ENCODE peak calls at places on chromosomes 3 and 15, in six cellular contexts. One of them, this sample, is unnamed.
A peak's percentile ranks its signal among the peaks of the same experiment; 100 is the strongest.

GRCh38 chr15:95875141-95875643 is 455.3 kb upstream of the NR2F2 start:
- DNase-seq in upper lobe of left lung: no peak
- DNase-seq in sigmoid colon: no peak
- DNase-seq in HS-27A: peak; percentile 73
- DNase-seq in AG04450: no peak
- DNase-seq in GM03348: peak; percentile 16
- DNase-seq in this sample: peak; percentile 83

GRCh38 chr3:129623447-129624118 is 17.1 kb upstream of the PLXND1 start:
- DNase-seq in upper lobe of left lung: peak; percentile 88
- DNase-seq in sigmoid colon: peak; percentile 80
- DNase-seq in HS-27A: no peak
- DNase-seq in AG04450: no peak
- DNase-seq in GM03348: no peak
- DNase-seq in this sample: no peak

GRCh38 chr3:18440053-18440768 is 15.1 kb upstream of the SATB1 start:
- DNase-seq in upper lobe of left lung: no peak
- DNase-seq in sigmoid colon: no peak
- DNase-seq in HS-27A: no peak
- DNase-seq in AG04450: no peak
- DNase-seq in GM03348: peak; percentile 20
- DNase-seq in this sample: peak; percentile 37

GRCh38 chr15:88131937-88132336 is 124.6 kb downstream of the NTRK3 start:
- DNase-seq in upper lobe of left lung: no peak
- DNase-seq in sigmoid colon: no peak
- DNase-seq in HS-27A: no peak
- DNase-seq in AG04450: no peak
- DNase-seq in GM03348: no peak
- DNase-seq in this sample: no peak

GRCh38 chr3:149538371-149538770 is 63.9 kb downstream of the TM4SF4 start:
- DNase-seq in upper lobe of left lung: no peak
- DNase-seq in sigmoid colon: no peak
- DNase-seq in HS-27A: no peak
- DNase-seq in AG04450: no peak
- DNase-seq in GM03348: no peak
- DNase-seq in this sample: no peak

GRCh38 chr15:40246496-40247275 is 7.8 kb downstream of the PAK6 start:
- DNase-seq in upper lobe of left lung: peak; percentile 6
- DNase-seq in sigmoid colon: peak; percentile 56
- DNase-seq in HS-27A: no peak
- DNase-seq in AG04450: no peak
- DNase-seq in GM03348: no peak
- DNase-seq in this sample: no peak

GRCh38 chr3:30286811-30287210 is 319.6 kb upstream of the TGFBR2 start:
- DNase-seq in upper lobe of left lung: no peak
- DNase-seq in sigmoid colon: no peak
- DNase-seq in HS-27A: no peak
- DNase-seq in AG04450: no peak
- DNase-seq in GM03348: no peak
- DNase-seq in this sample: no peak

GRCh38 chr3:22685598-22685997 is 517.5 kb upstream of the UBE2E2 start:
- DNase-seq in upper lobe of left lung: no peak
- DNase-seq in sigmoid colon: no peak
- DNase-seq in HS-27A: peak; percentile 2
- DNase-seq in AG04450: no peak
- DNase-seq in GM03348: peak; percentile 14
- DNase-seq in this sample: peak; percentile 19

GRCh38 chr3:14235003-14235876 is 56.6 kb downstream of the LSM3 start:
- DNase-seq in upper lobe of left lung: peak; percentile 62
- DNase-seq in sigmoid colon: no peak
- DNase-seq in HS-27A: no peak
- DNase-seq in AG04450: no peak
- DNase-seq in GM03348: no peak
- DNase-seq in this sample: no peak

GRCh38 chr15:70195808-70196304 is 98.1 kb upstream of the TLE3 start:
- DNase-seq in upper lobe of left lung: peak; percentile 33
- DNase-seq in sigmoid colon: peak; percentile 93
- DNase-seq in HS-27A: peak; percentile 30
- DNase-seq in AG04450: peak; percentile 76
- DNase-seq in GM03348: peak; percentile 97
- DNase-seq in this sample: peak; percentile 88

GRCh38 chr3:23203651-23204111 is 554 bp downstream of the UBE2E2 start:
- DNase-seq in upper lobe of left lung: peak; percentile 23
- DNase-seq in sigmoid colon: peak; percentile 66
- DNase-seq in HS-27A: no peak
- DNase-seq in AG04450: no peak
- DNase-seq in GM03348: peak; percentile 51
- DNase-seq in this sample: peak; percentile 52

GRCh38 chr3:153767601-153768558 is 353.3 kb upstream of the ARHGEF26 start:
- DNase-seq in upper lobe of left lung: no peak
- DNase-seq in sigmoid colon: peak; percentile 57
- DNase-seq in HS-27A: no peak
- DNase-seq in AG04450: no peak
- DNase-seq in GM03348: no peak
- DNase-seq in this sample: no peak

GRCh38 chr3:121545049-121545563 is 682 bp downstream of the POLQ start:
- DNase-seq in upper lobe of left lung: no peak
- DNase-seq in sigmoid colon: no peak
- DNase-seq in HS-27A: no peak
- DNase-seq in AG04450: no peak
- DNase-seq in GM03348: peak; percentile 15
- DNase-seq in this sample: peak; percentile 23

GRCh38 chr3:85721409-85722145 is 762.8 kb downstream of the CADM2 start:
- DNase-seq in upper lobe of left lung: no peak
- DNase-seq in sigmoid colon: no peak
- DNase-seq in HS-27A: no peak
- DNase-seq in AG04450: no peak
- DNase-seq in GM03348: no peak
- DNase-seq in this sample: no peak

GRCh38 chr3:173553635-173554280 is 156.2 kb downstream of the NLGN1 start:
- DNase-seq in upper lobe of left lung: no peak
- DNase-seq in sigmoid colon: no peak
- DNase-seq in HS-27A: no peak
- DNase-seq in AG04450: peak; percentile 4
- DNase-seq in GM03348: peak; percentile 48
- DNase-seq in this sample: peak; percentile 81

GRCh38 chr3:118863731-118864322 is 170.8 kb downstream of the IGSF11 start:
- DNase-seq in upper lobe of left lung: no peak
- DNase-seq in sigmoid colon: no peak
- DNase-seq in HS-27A: no peak
- DNase-seq in AG04450: no peak
- DNase-seq in GM03348: no peak
- DNase-seq in this sample: no peak

GRCh38 chr3:81173514-81173913 is 587.9 kb downstream of the GBE1 start:
- DNase-seq in upper lobe of left lung: no peak
- DNase-seq in sigmoid colon: no peak
- DNase-seq in HS-27A: no peak
- DNase-seq in AG04450: no peak
- DNase-seq in GM03348: peak; percentile 3
- DNase-seq in this sample: no peak

GRCh38 chr3:150545419-150546225 is 674 bp downstream of the SERP1 start:
- DNase-seq in upper lobe of left lung: peak; percentile 28
- DNase-seq in sigmoid colon: peak; percentile 81
- DNase-seq in HS-27A: no peak
- DNase-seq in AG04450: no peak
- DNase-seq in GM03348: peak; percentile 42
- DNase-seq in this sample: peak; percentile 50

GRCh38 chr15:79450648-79451047 is 18.5 kb downstream of the MINAR1 start:
- DNase-seq in upper lobe of left lung: no peak
- DNase-seq in sigmoid colon: no peak
- DNase-seq in HS-27A: no peak
- DNase-seq in AG04450: no peak
- DNase-seq in GM03348: peak; percentile 39
- DNase-seq in this sample: peak; percentile 4

GRCh38 chr3:159604151-159604581 is 384.5 kb upstream of the IL12A start:
- DNase-seq in upper lobe of left lung: no peak
- DNase-seq in sigmoid colon: no peak
- DNase-seq in HS-27A: peak; percentile 66
- DNase-seq in AG04450: no peak
- DNase-seq in GM03348: peak; percentile 39
- DNase-seq in this sample: no peak

GRCh38 chr3:129485681-129486056 is 42.8 kb upstream of the RHO start:
- DNase-seq in upper lobe of left lung: peak; percentile 84
- DNase-seq in sigmoid colon: peak; percentile 92
- DNase-seq in HS-27A: no peak
- DNase-seq in AG04450: peak; percentile 71
- DNase-seq in GM03348: peak; percentile 94
- DNase-seq in this sample: peak; percentile 98

GRCh38 chr3:42012378-42012934 is 50.6 kb upstream of the ULK4 start:
- DNase-seq in upper lobe of left lung: no peak
- DNase-seq in sigmoid colon: no peak
- DNase-seq in HS-27A: no peak
- DNase-seq in AG04450: no peak
- DNase-seq in GM03348: no peak
- DNase-seq in this sample: no peak

GRCh38 chr3:133799794-133800585 is 5.6 kb upstream of the SRPRB start:
- DNase-seq in upper lobe of left lung: peak; percentile 42
- DNase-seq in sigmoid colon: no peak
- DNase-seq in HS-27A: no peak
- DNase-seq in AG04450: no peak
- DNase-seq in GM03348: no peak
- DNase-seq in this sample: peak; percentile 39

GRCh38 chr15:46410681-46411080 is 775.9 kb downstream of the SQOR start:
- DNase-seq in upper lobe of left lung: no peak
- DNase-seq in sigmoid colon: no peak
- DNase-seq in HS-27A: no peak
- DNase-seq in AG04450: no peak
- DNase-seq in GM03348: no peak
- DNase-seq in this sample: no peak

GRCh38 chr15:43093026-43093425 is 12.8 kb downstream of the UBR1 start:
- DNase-seq in upper lobe of left lung: no peak
- DNase-seq in sigmoid colon: no peak
- DNase-seq in HS-27A: no peak
- DNase-seq in AG04450: peak; percentile 43
- DNase-seq in GM03348: peak; percentile 27
- DNase-seq in this sample: no peak

GRCh38 chr3:44624696-44625528 is at the start of gene ZNF197:
- DNase-seq in upper lobe of left lung: peak; percentile 88
- DNase-seq in sigmoid colon: peak; percentile 93
- DNase-seq in HS-27A: peak; percentile 87
- DNase-seq in AG04450: peak; percentile 72
- DNase-seq in GM03348: peak; percentile 95
- DNase-seq in this sample: peak; percentile 95

GRCh38 chr3:123302961-123303360 is 101.2 kb downstream of the SEC22A start:
- DNase-seq in upper lobe of left lung: no peak
- DNase-seq in sigmoid colon: no peak
- DNase-seq in HS-27A: no peak
- DNase-seq in AG04450: no peak
- DNase-seq in GM03348: no peak
- DNase-seq in this sample: no peak

This sample was measured in adipocyte.